ENCODE peak calls at places on chromosomes 4 and X, in six cellular contexts. One of them, this sample, is unnamed.

GRCh38 chr4:3340703-3341088 is 47.9 kb downstream of the RGS12 start:
- DNase-seq in fibroblast of the aortic adventitia: no peak
- DNase-seq in breast epithelium: peak
- DNase-seq in fibroblast of mammary gland: no peak
- DNase-seq in OCI-LY7: no peak
- DNase-seq in BJ: no peak
- DNase-seq in this sample: no peak

GRCh38 chr4:89746377-89746776 is 90.6 kb downstream of the SNCA start:
- DNase-seq in fibroblast of the aortic adventitia: no peak
- DNase-seq in breast epithelium: no peak
- DNase-seq in fibroblast of mammary gland: no peak
- DNase-seq in OCI-LY7: no peak
- DNase-seq in BJ: no peak
- DNase-seq in this sample: no peak

GRCh38 chrX:31580726-31581125 is 508.9 kb upstream of the FTHL17 start:
- DNase-seq in fibroblast of the aortic adventitia: peak
- DNase-seq in breast epithelium: no peak
- DNase-seq in fibroblast of mammary gland: peak
- DNase-seq in OCI-LY7: no peak
- DNase-seq in BJ: peak
- DNase-seq in this sample: peak

GRCh38 chrX:20056704-20057103 is 60.0 kb downstream of the MAP7D2 start:
- DNase-seq in fibroblast of the aortic adventitia: no peak
- DNase-seq in breast epithelium: no peak
- DNase-seq in fibroblast of mammary gland: no peak
- DNase-seq in OCI-LY7: no peak
- DNase-seq in BJ: no peak
- DNase-seq in this sample: no peak

GRCh38 chrX:19085975-19086772 is 36.1 kb downstream of the ADGRG2 start:
- DNase-seq in fibroblast of the aortic adventitia: peak
- DNase-seq in breast epithelium: no peak
- DNase-seq in fibroblast of mammary gland: peak
- DNase-seq in OCI-LY7: no peak
- DNase-seq in BJ: no peak
- DNase-seq in this sample: no peak

GRCh38 chr4:102492531-102493241 is 8.5 kb upstream of the NFKB1 start:
- DNase-seq in fibroblast of the aortic adventitia: no peak
- DNase-seq in breast epithelium: no peak
- DNase-seq in fibroblast of mammary gland: no peak
- DNase-seq in OCI-LY7: no peak
- DNase-seq in BJ: no peak
- DNase-seq in this sample: peak

GRCh38 chr4:5893013-5893580 is at the start of gene CRMP1:
- DNase-seq in fibroblast of the aortic adventitia: no peak
- DNase-seq in breast epithelium: no peak
- DNase-seq in fibroblast of mammary gland: no peak
- DNase-seq in OCI-LY7: no peak
- DNase-seq in BJ: no peak
- DNase-seq in this sample: no peak

GRCh38 chr4:150156543-150156942 is 78.3 kb downstream of the DCLK2 start:
- DNase-seq in fibroblast of the aortic adventitia: no peak
- DNase-seq in breast epithelium: no peak
- DNase-seq in fibroblast of mammary gland: no peak
- DNase-seq in OCI-LY7: no peak
- DNase-seq in BJ: no peak
- DNase-seq in this sample: no peak

GRCh38 chr4:4666187-4666586 is 124.3 kb upstream of the STX18 start:
- DNase-seq in fibroblast of the aortic adventitia: no peak
- DNase-seq in breast epithelium: no peak
- DNase-seq in fibroblast of mammary gland: no peak
- DNase-seq in OCI-LY7: no peak
- DNase-seq in BJ: no peak
- DNase-seq in this sample: no peak

GRCh38 chr4:155473420-155474095 is 96.8 kb upstream of the MAP9 start:
- DNase-seq in fibroblast of the aortic adventitia: no peak
- DNase-seq in breast epithelium: no peak
- DNase-seq in fibroblast of mammary gland: peak
- DNase-seq in OCI-LY7: no peak
- DNase-seq in BJ: no peak
- DNase-seq in this sample: peak

GRCh38 chr4:154807042-154807630 is 26.1 kb downstream of the RBM46 start:
- DNase-seq in fibroblast of the aortic adventitia: peak
- DNase-seq in breast epithelium: no peak
- DNase-seq in fibroblast of mammary gland: peak
- DNase-seq in OCI-LY7: peak
- DNase-seq in BJ: no peak
- DNase-seq in this sample: peak

GRCh38 chr4:18314731-18315130 is 293.2 kb upstream of the LCORL start:
- DNase-seq in fibroblast of the aortic adventitia: no peak
- DNase-seq in breast epithelium: no peak
- DNase-seq in fibroblast of mammary gland: no peak
- DNase-seq in OCI-LY7: no peak
- DNase-seq in BJ: no peak
- DNase-seq in this sample: no peak

GRCh38 chrX:87397103-87397886 is 120.3 kb upstream of the KLHL4 start:
- DNase-seq in fibroblast of the aortic adventitia: no peak
- DNase-seq in breast epithelium: no peak
- DNase-seq in fibroblast of mammary gland: peak
- DNase-seq in OCI-LY7: no peak
- DNase-seq in BJ: no peak
- DNase-seq in this sample: peak

GRCh38 chrX:153494541-153495361 is at the start of gene BGN:
- DNase-seq in fibroblast of the aortic adventitia: peak
- DNase-seq in breast epithelium: no peak
- DNase-seq in fibroblast of mammary gland: peak
- DNase-seq in OCI-LY7: no peak
- DNase-seq in BJ: no peak
- DNase-seq in this sample: peak

GRCh38 chr4:10582059-10582686 is 102.4 kb downstream of the CLNK start:
- DNase-seq in fibroblast of the aortic adventitia: peak
- DNase-seq in breast epithelium: no peak
- DNase-seq in fibroblast of mammary gland: peak
- DNase-seq in OCI-LY7: peak
- DNase-seq in BJ: no peak
- DNase-seq in this sample: peak

GRCh38 chr4:174674305-174674840 is 152.1 kb upstream of the HPGD start:
- DNase-seq in fibroblast of the aortic adventitia: peak
- DNase-seq in breast epithelium: no peak
- DNase-seq in fibroblast of mammary gland: no peak
- DNase-seq in OCI-LY7: no peak
- DNase-seq in BJ: no peak
- DNase-seq in this sample: no peak

GRCh38 chr4:98605216-98605615 is 53.2 kb downstream of the TSPAN5 start:
- DNase-seq in fibroblast of the aortic adventitia: no peak
- DNase-seq in breast epithelium: no peak
- DNase-seq in fibroblast of mammary gland: peak
- DNase-seq in OCI-LY7: no peak
- DNase-seq in BJ: no peak
- DNase-seq in this sample: no peak

GRCh38 chr4:134276476-134276875 is 74.9 kb upstream of the PABPC4L start:
- DNase-seq in fibroblast of the aortic adventitia: no peak
- DNase-seq in breast epithelium: no peak
- DNase-seq in fibroblast of mammary gland: no peak
- DNase-seq in OCI-LY7: no peak
- DNase-seq in BJ: no peak
- DNase-seq in this sample: peak

GRCh38 chrX:111568356-111568755 is 56.9 kb downstream of the SERTM2 start:
- DNase-seq in fibroblast of the aortic adventitia: peak
- DNase-seq in breast epithelium: no peak
- DNase-seq in fibroblast of mammary gland: peak
- DNase-seq in OCI-LY7: no peak
- DNase-seq in BJ: no peak
- DNase-seq in this sample: peak

GRCh38 chr4:99886146-99886545 is 8.1 kb downstream of the LAMTOR3 start:
- DNase-seq in fibroblast of the aortic adventitia: peak
- DNase-seq in breast epithelium: no peak
- DNase-seq in fibroblast of mammary gland: peak
- DNase-seq in OCI-LY7: no peak
- DNase-seq in BJ: no peak
- DNase-seq in this sample: no peak

GRCh38 chr4:140702096-140702757 is 54.0 kb downstream of the TBC1D9 start:
- DNase-seq in fibroblast of the aortic adventitia: no peak
- DNase-seq in breast epithelium: no peak
- DNase-seq in fibroblast of mammary gland: no peak
- DNase-seq in OCI-LY7: no peak
- DNase-seq in BJ: no peak
- DNase-seq in this sample: no peak

GRCh38 chr4:140704392-140704955 is 51.7 kb downstream of the TBC1D9 start:
- DNase-seq in fibroblast of the aortic adventitia: no peak
- DNase-seq in breast epithelium: no peak
- DNase-seq in fibroblast of mammary gland: no peak
- DNase-seq in OCI-LY7: no peak
- DNase-seq in BJ: no peak
- DNase-seq in this sample: no peak

GRCh38 chr4:140705625-140706275 is 50.4 kb downstream of the TBC1D9 start:
- DNase-seq in fibroblast of the aortic adventitia: no peak
- DNase-seq in breast epithelium: no peak
- DNase-seq in fibroblast of mammary gland: no peak
- DNase-seq in OCI-LY7: no peak
- DNase-seq in BJ: no peak
- DNase-seq in this sample: no peak

GRCh38 chr4:140704964-140705363 is 51.2 kb downstream of the TBC1D9 start:
- DNase-seq in fibroblast of the aortic adventitia: no peak
- DNase-seq in breast epithelium: no peak
- DNase-seq in fibroblast of mammary gland: no peak
- DNase-seq in OCI-LY7: no peak
- DNase-seq in BJ: no peak
- DNase-seq in this sample: no peak

GRCh38 chr4:140703463-140703862 is 52.7 kb downstream of the TBC1D9 start:
- DNase-seq in fibroblast of the aortic adventitia: peak
- DNase-seq in breast epithelium: no peak
- DNase-seq in fibroblast of mammary gland: peak
- DNase-seq in OCI-LY7: no peak
- DNase-seq in BJ: no peak
- DNase-seq in this sample: peak
- H3K4me3 ChIP-seq in fibroblast of the aortic adventitia: no peak
- H3K4me3 ChIP-seq in breast epithelium: no peak
- H3K4me3 ChIP-seq in fibroblast of mammary gland: no peak
- H3K4me3 ChIP-seq in OCI-LY7: no peak
- H3K4me3 ChIP-seq in BJ: no peak
- H3K4me3 ChIP-seq in this sample: no peak

DNA sequence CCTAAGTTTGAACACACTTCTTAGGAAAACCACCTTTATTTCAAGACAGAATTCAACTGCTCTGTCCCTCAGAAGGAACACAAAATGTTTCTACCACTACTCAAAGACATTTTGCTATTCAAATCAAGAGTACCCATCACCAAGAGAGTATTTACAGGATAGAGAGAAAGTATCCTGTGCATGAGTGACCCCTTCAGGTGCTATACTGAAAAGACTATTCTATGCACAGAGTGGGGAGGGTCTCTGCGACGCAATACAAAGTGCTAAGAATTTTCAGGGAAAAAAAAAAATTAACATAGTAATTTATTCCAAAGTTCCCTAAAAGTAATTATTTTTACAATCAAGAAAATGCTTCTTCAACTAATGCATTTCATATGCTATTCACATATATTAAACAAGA is 346.4 kb upstream of the FAM241A start:
- DNase-seq in fibroblast of the aortic adventitia: no peak
- DNase-seq in breast epithelium: no peak
- DNase-seq in fibroblast of mammary gland: no peak
- DNase-seq in OCI-LY7: no peak
- DNase-seq in BJ: no peak
- DNase-seq in this sample: no peak
- TF ChIP-seq CTCF in fibroblast of the aortic adventitia: no peak
- TF ChIP-seq CTCF in breast epithelium: no peak
- TF ChIP-seq CTCF in fibroblast of mammary gland: peak
- TF ChIP-seq CTCF in OCI-LY7: peak
- TF ChIP-seq CTCF in BJ: peak
- TF ChIP-seq CTCF in this sample: peak

GRCh38 chr4:92305148-92305877 is 1.5 kb downstream of the GRID2 start:
- DNase-seq in fibroblast of the aortic adventitia: peak
- DNase-seq in breast epithelium: peak
- DNase-seq in fibroblast of mammary gland: peak
- DNase-seq in OCI-LY7: no peak
- DNase-seq in BJ: no peak
- DNase-seq in this sample: peak

GRCh38 chr4:92303621-92304027 is at the start of gene GRID2:
- DNase-seq in fibroblast of the aortic adventitia: peak
- DNase-seq in breast epithelium: no peak
- DNase-seq in fibroblast of mammary gland: no peak
- DNase-seq in OCI-LY7: no peak
- DNase-seq in BJ: no peak
- DNase-seq in this sample: no peak

GRCh38 chr4:92304636-92305035 is 870 bp downstream of the GRID2 start:
- DNase-seq in fibroblast of the aortic adventitia: no peak
- DNase-seq in breast epithelium: no peak
- DNase-seq in fibroblast of mammary gland: no peak
- DNase-seq in OCI-LY7: no peak
- DNase-seq in BJ: no peak
- DNase-seq in this sample: no peak

GRCh38 chr4:92305878-92306520 is 2.2 kb downstream of the GRID2 start:
- DNase-seq in fibroblast of the aortic adventitia: no peak
- DNase-seq in breast epithelium: no peak
- DNase-seq in fibroblast of mammary gland: no peak
- DNase-seq in OCI-LY7: no peak
- DNase-seq in BJ: no peak
- DNase-seq in this sample: no peak

GRCh38 chr4:92304073-92304472 is 307 bp downstream of the GRID2 start:
- DNase-seq in fibroblast of the aortic adventitia: no peak
- DNase-seq in breast epithelium: no peak
- DNase-seq in fibroblast of mammary gland: no peak
- DNase-seq in OCI-LY7: no peak
- DNase-seq in BJ: no peak
- DNase-seq in this sample: no peak
- H3K4me3 ChIP-seq in fibroblast of the aortic adventitia: peak
- H3K4me3 ChIP-seq in breast epithelium: peak
- H3K4me3 ChIP-seq in fibroblast of mammary gland: no peak
- H3K4me3 ChIP-seq in OCI-LY7: no peak
- H3K4me3 ChIP-seq in BJ: no peak
- H3K4me3 ChIP-seq in this sample: no peak

DNA sequence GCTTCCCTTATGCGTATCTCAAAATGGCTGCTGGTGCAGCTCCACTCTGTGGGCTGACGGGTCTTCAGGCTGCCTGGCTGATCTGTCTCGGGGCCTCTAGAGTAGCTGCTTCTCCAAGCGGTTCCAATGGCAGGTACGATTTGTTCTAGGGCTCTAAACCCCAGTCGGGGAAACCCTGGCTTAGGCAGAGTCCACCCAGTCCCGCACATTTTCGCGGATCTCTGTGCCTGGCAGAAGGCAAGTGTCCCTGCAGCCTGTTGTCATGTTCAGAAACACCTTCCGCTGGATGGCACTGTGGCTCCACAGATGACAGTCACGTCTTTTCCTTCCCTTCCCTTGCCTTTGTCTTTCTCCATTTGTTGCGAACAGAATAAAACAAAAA is 54.4 kb downstream of the NBDY start:
- DNase-seq in fibroblast of the aortic adventitia: peak
- DNase-seq in breast epithelium: no peak
- DNase-seq in fibroblast of mammary gland: peak
- DNase-seq in OCI-LY7: no peak
- DNase-seq in BJ: no peak
- DNase-seq in this sample: peak
- TF ChIP-seq CTCF in fibroblast of the aortic adventitia: peak
- TF ChIP-seq CTCF in breast epithelium: peak
- TF ChIP-seq CTCF in fibroblast of mammary gland: peak
- TF ChIP-seq CTCF in OCI-LY7: no peak
- TF ChIP-seq CTCF in BJ: no peak
- TF ChIP-seq CTCF in this sample: no peak

GRCh38 chr4:112900416-112900815 is 149.0 kb upstream of the ANK2 start:
- DNase-seq in fibroblast of the aortic adventitia: no peak
- DNase-seq in breast epithelium: no peak
- DNase-seq in fibroblast of mammary gland: no peak
- DNase-seq in OCI-LY7: no peak
- DNase-seq in BJ: no peak
- DNase-seq in this sample: no peak
- H3K4me3 ChIP-seq in fibroblast of the aortic adventitia: no peak
- H3K4me3 ChIP-seq in breast epithelium: no peak
- H3K4me3 ChIP-seq in fibroblast of mammary gland: no peak
- H3K4me3 ChIP-seq in OCI-LY7: no peak
- H3K4me3 ChIP-seq in BJ: no peak
- H3K4me3 ChIP-seq in this sample: no peak